ENCODE peak calls at places on chromosomes 2 and 18, in six cellular contexts. H, M, U, K, L and Z are unnamed samples.

GRCh38 chr2:160174322-160174721 is 25.8 kb downstream of the ITGB6 start:
- DNase-seq in L (no peak), U (no peak), M (no peak), H (no peak), K (no peak), Z (no peak)

GRCh38 chr18:60082790-60083189 is 183.0 kb downstream of the PMAIP1 start:
- DNase-seq in L (no peak), H (no peak), U (no peak), K (no peak), M (no peak), Z (no peak)

GRCh38 chr2:26619649-26620605 is 21.2 kb downstream of the CIB4 start:
- DNase-seq in L (no peak), K (no peak), H (no peak), U (no peak), M (no peak), Z (no peak)

GRCh38 chr2:175690113-175690716 is 311.9 kb downstream of the LNPK start:
- DNase-seq in L (no peak), H (no peak), M (peak), K (peak), U (peak), Z (peak)

GRCh38 chr2:18398833-18399232 is 161.6 kb downstream of the RDH14 start:
- DNase-seq in M (no peak), U (no peak), K (no peak), H (no peak), L (no peak), Z (no peak)

GRCh38 chr18:73315381-73315780 is 447.6 kb upstream of the NETO1 start:
- DNase-seq in H (no peak), L (no peak), K (no peak), U (no peak), M (no peak), Z (no peak)

GRCh38 chr18:59220164-59220783 is 316 bp downstream of the GRP start:
- DNase-seq in U (no peak), K (no peak), L (no peak), M (no peak), H (no peak), Z (no peak)

GRCh38 chr2:71919701-71920100 is 228.0 kb downstream of the CYP26B1 start:
- DNase-seq in K (no peak), H (no peak), L (no peak), M (no peak), U (no peak), Z (no peak)

GRCh38 chr2:45554764-45555163 is 56.3 kb downstream of the SRBD1 start:
- DNase-seq in H (no peak), K (peak), M (no peak), U (no peak), L (no peak), Z (no peak)

GRCh38 chr2:61426267-61426897 is 44.5 kb downstream of the USP34 start:
- DNase-seq in K (no peak), U (peak), M (peak), L (no peak), H (peak), Z (no peak)

GRCh38 chr18:64330161-64330560 is 181.3 kb upstream of the LINC00305 start:
- DNase-seq in L (no peak), K (no peak), H (no peak), M (peak), U (peak), Z (peak)

GRCh38 chr2:11784310-11784709 is 37.9 kb downstream of the LPIN1 start:
- DNase-seq in L (no peak), H (no peak), U (no peak), K (no peak), M (no peak), Z (no peak)

GRCh38 chr2:18719978-18720775 is 130.8 kb upstream of the NT5C1B start:
- DNase-seq in H (no peak), L (no peak), U (no peak), M (no peak), K (peak), Z (no peak)

GRCh38 chr2:114550364-114550763 is 107.9 kb downstream of the DPP10 start:
- DNase-seq in L (no peak), U (no peak), K (no peak), H (no peak), M (no peak), Z (no peak)

GRCh38 chr2:27551514-27551913 is 31.3 kb upstream of the ZNF512 start:
- DNase-seq in H (no peak), K (no peak), M (no peak), U (no peak), L (no peak), Z (no peak)

GRCh38 chr18:58280159-58280540 is 236.1 kb downstream of the NEDD4L start:
- DNase-seq in L (no peak), H (no peak), K (no peak), M (no peak), U (no peak), Z (no peak)

GRCh38 chr2:215828528-215829184 is 184.7 kb downstream of the MREG start:
- DNase-seq in L (no peak), M (peak), K (peak), H (peak), U (peak), Z (no peak)

GRCh38 chr2:128262315-128263253 is 56.1 kb downstream of the HS6ST1 start:
- DNase-seq in H (no peak), U (no peak), K (no peak), L (no peak), M (peak), Z (no peak)

GRCh38 chr2:69692424-69692823 is 48.9 kb upstream of the AAK1 start:
- DNase-seq in U (no peak), L (no peak), K (no peak), M (no peak), H (no peak), Z (no peak)

GRCh38 chr18:32760391-32760790 is 12.4 kb downstream of the KLHL14 start:
- DNase-seq in U (peak), L (no peak), K (no peak), H (no peak), M (peak), Z (no peak)

GRCh38 chr18:35875566-35875965 is 96.9 kb upstream of the RMP24 start:
- DNase-seq in M (no peak), K (no peak), H (no peak), U (no peak), L (no peak), Z (no peak)

GRCh38 chr2:181197140-181197760 is 216.8 kb downstream of the UBE2E3 start:
- DNase-seq in M (no peak), H (no peak), L (no peak), U (no peak), K (no peak), Z (no peak)

GRCh38 chr2:134250840-134251461 is 2.9 kb upstream of the MGAT5 start:
- DNase-seq in U (no peak), M (no peak), L (no peak), K (no peak), H (no peak), Z (no peak)

GRCh38 chr18:58209326-58209725 is 165.3 kb downstream of the NEDD4L start:
- DNase-seq in L (no peak), U (no peak), H (no peak), M (no peak), K (no peak), Z (no peak)